ENCODE peak calls at places on chromosomes 12 and 14, in four cellular contexts. R is amniotic epithelial cell; G is nephron progenitor cell; T is stimulated activated CD8-positive, alpha-beta memory T cell treated with anti-CD3 and anti-CD28 coated beads, Interleukin-12 subunit alpha, Interleukin-12 subunit beta, amount 100 ng/mL, for 4 hours. D is an unnamed sample.

GRCh38 chr12:95788637-95789036 is 1.9 kb downstream of the NTN4 start:
- DNase-seq in R (peak), T (no peak), G (no peak), D (no peak)

GRCh38 chr12:118213452-118213851 is 77.5 kb downstream of the PEBP1 start:
- DNase-seq in G (no peak), R (no peak), T (no peak), D (no peak)

GRCh38 chr12:30440826-30441602 is 254.7 kb downstream of the IPO8 start:
- DNase-seq in T (no peak), R (peak), G (peak), D (no peak)

GRCh38 chr12:39287817-39288216 is 155.1 kb downstream of the KIF21A start:
- DNase-seq in R (peak), T (no peak), G (no peak), D (no peak)

GRCh38 chr12:117686911-117687377 is 281.8 kb downstream of the KSR2 start:
- DNase-seq in T (no peak), G (no peak), R (no peak), D (no peak)

GRCh38 chr14:85415015-85415712 is 114.8 kb upstream of the FLRT2 start:
- DNase-seq in G (no peak), T (no peak), R (peak), D (no peak)

GRCh38 chr12:19200261-19200660 is 70.7 kb downstream of the PLEKHA5 start:
- DNase-seq in R (peak), G (no peak), T (no peak), D (no peak)

GRCh38 chr14:92323031-92323915 is at the start of gene SLC24A4:
- DNase-seq in G (peak), R (no peak), T (no peak), D (no peak)

GRCh38 chr12:18323159-18323558 is 61.8 kb downstream of the PIK3C2G start:
- DNase-seq in G (no peak), T (no peak), R (peak), D (no peak)

GRCh38 chr12:12392428-12392827 is 35.5 kb downstream of the BORCS5 start:
- DNase-seq in T (no peak), G (no peak), R (peak), D (no peak)

GRCh38 chr14:99596071-99596627 is 7.9 kb downstream of the CCDC85C start:
- DNase-seq in R (peak), T (no peak), G (no peak), D (peak)

GRCh38 chr12:57027805-57028153 is 11.4 kb upstream of the TAC3 start:
- DNase-seq in G (no peak), T (no peak), R (no peak), D (no peak)

GRCh38 chr14:92528486-92529100 is 15.0 kb downstream of the RIN3 start:
- DNase-seq in G (no peak), T (no peak), R (no peak), D (no peak)

GRCh38 chr12:42097971-42098370 is 46.7 kb downstream of the GXYLT1 start:
- DNase-seq in R (no peak), T (no peak), G (no peak), D (no peak)

GRCh38 chr14:53341324-53341723 is 188.2 kb upstream of the DDHD1 start:
- DNase-seq in G (no peak), T (no peak), R (no peak), D (no peak)

GRCh38 chr12:81257952-81258551 is 180.2 kb downstream of the ACSS3 start:
- DNase-seq in R (peak), G (no peak), T (no peak), D (no peak)

GRCh38 chr14:34301107-34301734 is 160.8 kb downstream of the SPTSSA start:
- DNase-seq in G (peak), T (no peak), R (peak), D (no peak)

GRCh38 chr14:70808023-70808401 is 1.3 kb downstream of the MAP3K9 start:
- DNase-seq in G (peak), R (no peak), T (peak), D (no peak)

GRCh38 chr14:69632154-69632553 is 20.8 kb downstream of the SUSD6 start:
- DNase-seq in T (no peak), R (no peak), G (peak), D (no peak)

GRCh38 chr14:33404964-33405574 is 466.4 kb downstream of the NPAS3 start:
- DNase-seq in T (no peak), G (no peak), R (no peak), D (no peak)

GRCh38 chr12:132731574-132731973 is 20.9 kb downstream of the PGAM5 start:
- DNase-seq in R (peak), T (no peak), G (no peak), D (no peak)

D was measured in Right ventricle myocardium inferior.